ENCODE peak calls at places on chromosome 16, in four cellular contexts. I, A, R and K are unnamed samples.

GRCh38 chr16:48123104-48123788 is 32.5 kb downstream of the ABCC12 start:
- DNase-seq in A (no peak), I (peak; percentile 98), R (no peak), K (peak; percentile 95)

GRCh38 chr16:185213-185612 is 5.0 kb downstream of the HBQ1 start:
- DNase-seq in R (no peak), I (no peak), A (no peak), K (no peak)

GRCh38 chr16:76614255-76614654 is 337.1 kb downstream of the CNTNAP4 start:
- DNase-seq in A (no peak), R (no peak), I (no peak), K (no peak)

GRCh38 chr16:83715217-83715920 is 92.4 kb upstream of the HSBP1 start:
- DNase-seq in A (no peak), I (no peak), R (no peak), K (no peak)

GRCh38 chr16:56477096-56477878 is 25.9 kb downstream of the OGFOD1 start:
- DNase-seq in R (no peak), A (no peak), I (peak; percentile 66), K (peak; percentile 27)

GRCh38 chr16:65176603-65177002 is 54.7 kb upstream of the CDH11 start:
- DNase-seq in R (no peak), A (no peak), I (no peak), K (no peak)

GRCh38 chr16:56424791-56425438 is 430 bp downstream of the AMFR start:
- DNase-seq in A (no peak), I (no peak), R (no peak), K (no peak)

GRCh38 chr16:50837324-50837723 is 95.4 kb downstream of the CYLD start:
- DNase-seq in A (no peak), R (no peak), I (no peak), K (no peak)

GRCh38 chr16:81483064-81483969 is 38.7 kb downstream of the CMIP start:
- DNase-seq in A (no peak), R (no peak), I (no peak), K (no peak)

GRCh38 chr16:68283840-68284595 is 19.7 kb downstream of the SLC7A6 start:
- DNase-seq in R (no peak), A (peak; percentile 63), I (no peak), K (no peak)

GRCh38 chr16:85750827-85751641 is at the start of gene C16orf74:
- DNase-seq in R (peak; percentile 82), A (no peak), I (peak; percentile 71), K (no peak)

GRCh38 chr16:56257260-56257659 is 66.0 kb downstream of the GNAO1 start:
- DNase-seq in A (peak; percentile 47), I (no peak), R (no peak), K (no peak)

DNA sequence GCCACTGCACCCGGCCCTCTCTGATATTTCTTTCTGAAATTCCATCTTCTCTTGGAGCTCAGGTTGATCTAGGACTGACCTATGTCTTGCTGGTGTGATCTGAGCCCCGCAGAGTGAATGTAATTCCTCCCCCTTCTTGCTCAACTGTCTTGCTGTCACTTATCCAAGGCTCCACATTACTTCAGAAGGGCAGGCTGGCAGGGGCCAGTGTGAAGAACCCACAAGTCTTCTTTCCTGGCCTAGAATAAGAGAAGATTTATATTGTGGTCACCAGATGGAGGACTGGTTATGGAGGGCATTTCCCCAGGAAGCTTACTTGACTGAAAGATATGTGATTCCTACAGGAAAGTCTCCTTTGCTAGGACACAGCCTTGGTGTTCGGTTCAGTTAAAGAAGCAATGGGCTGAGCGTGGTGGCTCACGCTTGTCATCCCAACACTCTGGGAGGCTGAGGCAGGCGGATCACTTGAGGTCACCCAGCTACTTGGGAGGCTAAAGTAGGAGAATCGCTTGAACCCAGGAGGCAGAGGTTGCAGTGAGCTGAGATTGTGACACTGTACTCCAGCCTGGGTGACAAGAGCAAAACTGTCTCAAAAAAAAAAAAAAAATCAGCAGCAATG is 13.4 kb downstream of the ITGAL start:
- DNase-seq in R (no peak), A (no peak), I (no peak), K (no peak)
- H3K27ac ChIP-seq in R (no peak overlapping the region), A (no peak overlapping the region), I (no peak overlapping the region), K (no peak overlapping the region)

DNA sequence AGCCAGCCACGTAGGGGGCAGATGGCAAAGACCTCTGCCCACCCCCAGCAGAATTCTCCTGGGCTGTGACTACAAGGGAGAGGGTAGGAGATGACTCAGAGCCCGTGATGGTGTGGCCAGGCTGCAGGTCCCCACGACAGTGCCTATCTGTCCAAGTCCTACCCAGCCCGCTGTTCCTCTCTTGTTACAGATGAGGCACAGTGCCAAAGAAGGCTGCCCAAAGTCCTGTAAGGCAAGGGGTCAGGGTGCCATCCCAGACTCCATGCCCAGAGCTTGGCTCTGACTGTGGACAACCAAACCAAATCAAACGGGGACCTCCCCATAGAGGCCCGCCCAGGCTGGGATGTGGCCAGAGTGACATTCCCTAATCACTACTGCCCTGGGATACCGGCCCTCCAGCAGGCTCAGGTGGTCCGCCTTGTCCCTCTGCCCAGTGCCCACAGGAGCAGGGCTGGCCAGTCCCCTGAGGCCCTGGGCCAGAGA is 12.6 kb upstream of the BCAR1 start:
- DNase-seq in A (no peak), R (no peak), I (peak; percentile 51), K (no peak)
- H3K27ac ChIP-seq in A (peak overlapping the region; percentile 87), R (no peak overlapping the region), I (peak overlapping the region; percentile 12), K (no peak overlapping the region)

DNA sequence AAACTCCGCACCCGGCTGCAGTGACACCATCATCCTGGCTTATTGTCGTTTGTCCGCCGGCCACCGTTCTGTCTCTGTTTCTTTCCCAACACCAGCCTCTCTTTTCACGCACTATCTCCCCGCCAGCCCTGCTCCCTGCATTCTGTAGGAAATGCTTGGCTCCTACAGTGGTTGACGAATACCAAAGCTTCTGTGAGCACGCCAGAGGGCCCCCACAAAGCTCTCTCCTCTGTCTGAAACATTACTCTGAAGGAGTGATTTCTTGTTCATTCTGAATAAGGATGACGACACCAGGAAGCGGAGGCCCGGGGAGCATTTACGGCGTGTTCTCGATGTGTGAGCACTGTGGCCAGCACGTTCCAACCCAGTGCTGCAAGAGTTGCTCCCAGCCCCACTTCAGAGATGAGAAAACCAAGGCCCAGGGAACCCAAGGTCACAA is 58.8 kb downstream of the ADCY9 start:
- DNase-seq in R (no peak), A (no peak), I (no peak), K (no peak)
- H3K27ac ChIP-seq in R (no peak overlapping the region), A (no peak overlapping the region), I (no peak overlapping the region), K (no peak overlapping the region)

GRCh38 chr16:73025111-73025505 is 22.8 kb downstream of the ZFHX3 start:
- DNase-seq in I (no peak), R (no peak), A (no peak), K (no peak)
- H3K27ac ChIP-seq in I (no peak overlapping the region), R (no peak overlapping the region), A (peak overlapping the region; percentile 55), K (no peak overlapping the region)

DNA sequence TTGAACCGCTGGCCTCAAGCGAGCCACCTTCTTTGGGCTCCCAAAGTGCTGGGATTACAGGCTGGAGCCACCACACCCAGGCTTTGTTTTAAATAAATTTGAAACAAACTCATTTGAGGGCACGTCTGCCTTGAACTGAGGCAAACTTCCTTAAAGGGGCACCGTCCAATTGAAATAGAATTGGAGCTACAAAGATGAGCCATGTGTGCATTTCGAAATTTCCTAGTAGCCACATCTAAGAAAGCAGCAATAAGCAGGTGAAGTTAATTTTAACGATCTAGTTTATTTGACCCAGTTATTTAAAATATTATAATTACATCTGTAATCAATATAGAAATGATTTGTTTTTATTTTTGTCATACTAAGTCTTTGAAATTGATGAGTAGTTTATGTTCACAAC is 755 bp upstream of the C16orf89 start:
- DNase-seq in A (no peak), I (no peak), R (no peak), K (no peak)
- H3K27ac ChIP-seq in A (no peak overlapping the region), I (no peak overlapping the region), R (no peak overlapping the region), K (no peak overlapping the region)

GRCh38 chr16:66616169-66616568 is 11.7 kb downstream of the CMTM3 start:
- DNase-seq in A (no peak), R (no peak), I (no peak), K (no peak)

GRCh38 chr16:66612422-66612821 is 7.9 kb downstream of the CMTM3 start:
- DNase-seq in I (no peak), R (no peak), A (no peak), K (no peak)

GRCh38 chr16:66616592-66616991 is 12.1 kb downstream of the CMTM3 start:
- DNase-seq in A (no peak), R (no peak), I (no peak), K (no peak)

GRCh38 chr16:66617010-66617434 is 12.5 kb downstream of the CMTM3 start:
- DNase-seq in R (no peak), A (no peak), I (no peak), K (no peak)

GRCh38 chr16:66614161-66614802 is 9.8 kb downstream of the CMTM3 start:
- DNase-seq in R (no peak), I (no peak), A (no peak), K (no peak)
- H3K27ac ChIP-seq in R (peak overlapping the region; percentile 58), I (no peak overlapping the region), A (no peak overlapping the region), K (no peak overlapping the region)

DNA sequence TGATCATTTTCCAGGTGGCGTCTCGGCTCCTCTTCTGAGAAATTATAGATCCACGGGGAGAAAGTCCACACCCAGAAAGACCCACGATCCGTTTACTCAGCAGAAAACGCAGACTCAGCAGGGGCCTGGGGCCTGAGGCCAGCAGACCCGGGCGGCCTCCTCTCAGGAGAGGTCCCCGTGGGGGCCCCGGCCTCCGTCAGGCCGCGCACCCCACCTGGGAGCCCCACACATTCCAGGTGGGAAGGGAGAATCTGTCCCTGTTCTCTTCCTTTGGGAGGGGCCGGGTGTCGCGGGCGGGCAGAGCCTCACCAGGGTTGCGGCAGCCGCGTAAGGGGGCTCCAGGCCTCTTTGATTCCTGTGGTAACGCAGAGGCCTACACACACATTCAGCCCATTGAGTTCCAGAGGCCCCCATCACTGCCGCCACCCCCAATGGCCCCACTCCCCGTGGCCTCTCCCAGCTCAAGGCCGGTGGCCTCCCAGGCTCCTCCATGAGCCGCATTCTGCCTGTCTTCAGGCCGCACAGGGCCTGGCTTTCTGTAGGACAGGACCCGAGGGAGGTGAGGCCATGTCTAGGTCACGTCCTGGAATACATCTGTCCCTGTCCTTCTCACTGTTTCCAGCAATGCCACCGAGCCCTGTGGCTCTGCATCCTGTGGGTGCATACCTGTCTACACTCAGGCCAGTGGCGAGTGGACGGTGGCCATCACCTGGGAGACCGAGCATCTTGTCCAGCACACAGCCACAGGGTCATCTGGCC is 1.6 kb upstream of the IGFALS start:
- DNase-seq in R (no peak), I (no peak), A (no peak), K (no peak)
- H3K27ac ChIP-seq in R (no peak overlapping the region), I (no peak overlapping the region), A (no peak overlapping the region), K (no peak overlapping the region)

GRCh38 chr16:4639899-4640509 is 15.4 kb downstream of the MGRN1 start:
- DNase-seq in A (no peak), R (no peak), I (no peak), K (no peak)
- H3K27ac ChIP-seq in A (no peak overlapping the region), R (no peak overlapping the region), I (no peak overlapping the region), K (no peak overlapping the region)